ENCODE peak calls at places on chromosomes 16 and 17, in seven cellular contexts. J is Kasumi-1; S is neural crest cell; H is germinal center; T is PC-3; N is activated T-cell treated with anti-CD3 and anti-CD28 coated beads, Interleukin-2, amount 50 U/mL, for 72 hours; D is stimulated activated CD8-positive, alpha-beta memory T cell treated with anti-CD3 and anti-CD28 coated beads, Interleukin-4, amount 100 ng/mL, for 24 hours. W is an unnamed sample.

GRCh38 chr17:68431661-68432071 is 25.6 kb downstream of the WIPI1 start:
- DNase-seq in J (peak; percentile 87), S (peak; percentile 25), H (peak; percentile 49), T (peak; percentile 45), N (peak; percentile 24), D (no peak), W (no peak)

GRCh38 chr16:51440096-51440495 is 289.0 kb upstream of the SALL1 start:
- DNase-seq in J (no peak), S (no peak), H (no peak), T (no peak), N (no peak), D (no peak), W (no peak)

GRCh38 chr17:34584805-34585416 is 5.5 kb downstream of the TMEM132E start:
- DNase-seq in J (no peak), S (no peak), H (no peak), T (peak; percentile 7), N (no peak), D (no peak), W (no peak)

GRCh38 chr17:43576563-43577229 is 30.6 kb upstream of the ETV4 start:
- DNase-seq in J (peak; percentile 62), S (peak; percentile 73), H (peak; percentile 69), T (peak; percentile 93), N (peak; percentile 71), D (peak; percentile 38), W (peak; percentile 38)

GRCh38 chr16:49782405-49782804 is 73.5 kb downstream of the ZNF423 start:
- DNase-seq in J (no peak), S (no peak), H (no peak), T (peak; percentile 1), N (no peak), D (no peak), W (no peak)

GRCh38 chr16:3577302-3577752 is at the start of gene NLRC3:
- DNase-seq in J (peak; percentile 26), S (no peak), H (peak; percentile 56), T (no peak), N (peak; percentile 63), D (peak; percentile 24), W (no peak)

GRCh38 chr16:74608944-74609343 is 2.0 kb upstream of the GLG1 start:
- DNase-seq in J (peak; percentile 55), S (no peak), H (no peak), T (no peak), N (no peak), D (no peak), W (peak; percentile 37)

GRCh38 chr16:50299508-50300105 is 33.3 kb downstream of the ADCY7 start:
- DNase-seq in J (no peak), S (no peak), H (no peak), T (no peak), N (no peak), D (no peak), W (no peak)

GRCh38 chr16:3998793-3999478 is 117.3 kb downstream of the ADCY9 start:
- DNase-seq in J (no peak), S (no peak), H (no peak), T (no peak), N (no peak), D (no peak), W (no peak)

GRCh38 chr16:88522276-88522949 is 47.8 kb upstream of the ZC3H18 start:
- DNase-seq in J (no peak), S (no peak), H (no peak), T (no peak), N (no peak), D (no peak), W (no peak)

GRCh38 chr17:332023-332422 is 20.6 kb downstream of the RPH3AL start:
- DNase-seq in J (no peak), S (no peak), H (no peak), T (no peak), N (no peak), D (no peak), W (no peak)

GRCh38 chr17:10380631-10381408 is 8.0 kb upstream of the MYH13 start:
- DNase-seq in J (no peak), S (no peak), H (no peak), T (no peak), N (no peak), D (no peak), W (no peak)

GRCh38 chr17:10286324-10286723 is 86.5 kb downstream of the MYH13 start:
- DNase-seq in J (no peak), S (no peak), H (no peak), T (no peak), N (no peak), D (no peak), W (no peak)

GRCh38 chr17:72192409-72193192 is 71.8 kb downstream of the SOX9 start:
- DNase-seq in J (no peak), S (no peak), H (no peak), T (peak; percentile 14), N (no peak), D (no peak), W (no peak)

GRCh38 chr17:1532836-1533602 is 16.6 kb upstream of the INPP5K start:
- DNase-seq in J (peak; percentile 30), S (peak; percentile 12), H (peak; percentile 54), T (peak; percentile 3), N (peak; percentile 51), D (peak; percentile 11), W (peak; percentile 17)

GRCh38 chr17:65548570-65548969 is 12.9 kb downstream of the AXIN2 start:
- DNase-seq in J (no peak), S (no peak), H (no peak), T (no peak), N (no peak), D (no peak), W (no peak)

GRCh38 chr17:30378191-30378796 is 433 bp upstream of the CPD start:
- DNase-seq in J (no peak), S (peak; percentile 29), H (peak; percentile 33), T (no peak), N (peak; percentile 71), D (peak; percentile 35), W (peak; percentile 26)

GRCh38 chr16:72990003-72990521 is 57.9 kb downstream of the ZFHX3 start:
- DNase-seq in J (peak; percentile 67), S (no peak), H (no peak), T (peak; percentile 82), N (no peak), D (no peak), W (no peak)

GRCh38 chr17:44785921-44786320 is 27.1 kb downstream of the ADAM11 start:
- DNase-seq in J (no peak), S (no peak), H (no peak), T (no peak), N (no peak), D (no peak), W (no peak)

GRCh38 chr17:3802461-3803307 is 1.7 kb upstream of the ITGAE start:
- DNase-seq in J (no peak), S (no peak), H (no peak), T (peak; percentile 79), N (no peak), D (no peak), W (no peak)

GRCh38 chr16:8716592-8716991 is 42.2 kb downstream of the ABAT start:
- DNase-seq in J (no peak), S (no peak), H (no peak), T (no peak), N (no peak), D (no peak), W (no peak)

GRCh38 chr16:477758-478157 is 49.8 kb upstream of the CAPN15 start:
- DNase-seq in J (no peak), S (no peak), H (no peak), T (peak; percentile 6), N (no peak), D (no peak), W (no peak)

GRCh38 chr17:1644493-1645206 is 882 bp downstream of the SCARF1 start:
- DNase-seq in J (no peak), S (no peak), H (peak; percentile 39), T (peak; percentile 55), N (peak; percentile 63), D (no peak), W (no peak)

GRCh38 chr17:29156781-29157180 is 23.4 kb downstream of the MYO18A start:
- DNase-seq in J (no peak), S (no peak), H (no peak), T (no peak), N (no peak), D (no peak), W (no peak)

W was measured in effector CD8-positive, alpha-beta T cell.